ENCODE peak calls at places on chromosomes 7 and 10, in ten cellular contexts. O is epithelial cell of esophagus; N is stomach; J is SJSA1; L is CD4-positive, alpha-beta memory T cell; H is right lobe of liver; Z is prostate gland; I is mammary epithelial cell; C is HFF-Myc; R is IMR-90. P is an unnamed sample.

GRCh38 chr10:42769653-42770052 is 12.9 kb upstream of the BMS1 start:
- DNase-seq in O (peak), N (no peak), J (no peak), L (no peak), H (no peak), Z (no peak), I (no peak), C (no peak), R (no peak), P (peak)

GRCh38 chr7:19772858-19773337 is 519 bp downstream of the TMEM196 start:
- DNase-seq in O (peak), N (no peak), J (peak), L (no peak), H (no peak), Z (no peak), I (peak), C (no peak), R (peak), P (peak)

GRCh38 chr7:154767821-154768415 is 235.0 kb downstream of the PAXIP1 start:
- DNase-seq in O (no peak), N (no peak), J (no peak), L (no peak), H (no peak), Z (no peak), I (no peak), C (no peak), R (no peak), P (no peak)

GRCh38 chr7:74320645-74321178 is 31.5 kb downstream of the CLIP2 start:
- DNase-seq in O (no peak), N (no peak), J (no peak), L (no peak), H (no peak), Z (no peak), I (no peak), C (no peak), R (no peak), P (no peak)

GRCh38 chr7:157477550-157478212 is 140.9 kb downstream of the DNAJB6 start:
- DNase-seq in O (no peak), N (no peak), J (no peak), L (peak), H (no peak), Z (no peak), I (no peak), C (no peak), R (no peak), P (no peak)

GRCh38 chr7:67267914-67268313 is 271.3 kb downstream of the TYW1 start:
- DNase-seq in O (peak), N (no peak), J (no peak), L (no peak), H (no peak), Z (no peak), I (no peak), C (no peak), R (no peak), P (no peak)

GRCh38 chr7:115707236-115707635 is 323.3 kb downstream of the TFEC start:
- DNase-seq in O (peak), N (no peak), J (no peak), L (no peak), H (no peak), Z (no peak), I (peak), C (peak), R (peak), P (peak)

GRCh38 chr10:110007171-110007700 is 548 bp upstream of the ADD3 start:
- DNase-seq in O (peak), N (no peak), J (peak), L (no peak), H (peak), Z (no peak), I (no peak), C (no peak), R (peak), P (no peak)

GRCh38 chr7:7761340-7761973 is 43.0 kb upstream of the RPA3 start:
- DNase-seq in O (peak), N (no peak), J (peak), L (peak), H (no peak), Z (no peak), I (peak), C (peak), R (peak), P (peak)

DNA sequence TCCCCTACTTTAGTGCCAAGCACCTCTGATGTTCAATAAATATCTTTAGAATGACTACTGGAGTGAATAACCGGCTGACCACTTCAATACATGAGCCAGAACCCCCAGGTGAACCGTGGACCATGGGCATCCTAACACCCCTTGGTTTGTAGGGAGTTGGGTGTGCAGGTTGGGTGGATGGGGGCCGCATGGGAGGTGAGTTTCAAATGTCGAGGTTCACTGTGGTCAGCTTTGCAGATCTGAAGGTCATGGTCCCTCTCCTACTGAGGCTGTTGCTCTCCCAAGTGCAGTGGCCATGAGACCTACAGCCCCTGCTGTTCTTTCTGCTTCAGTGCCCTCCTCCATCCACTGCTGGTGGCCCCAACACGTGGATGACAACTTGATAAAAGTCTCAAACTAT is 178.0 kb upstream of the MKI67 start:
- DNase-seq in O (no peak), N (no peak), J (no peak), L (no peak), H (no peak), Z (no peak), I (no peak), C (no peak), R (no peak), P (no peak)
- H3K4me3 ChIP-seq in O (no peak), N (no peak), J (no peak), L (no peak), H (no peak), Z (no peak), I (no peak), C (no peak), R (no peak), P (no peak)

DNA sequence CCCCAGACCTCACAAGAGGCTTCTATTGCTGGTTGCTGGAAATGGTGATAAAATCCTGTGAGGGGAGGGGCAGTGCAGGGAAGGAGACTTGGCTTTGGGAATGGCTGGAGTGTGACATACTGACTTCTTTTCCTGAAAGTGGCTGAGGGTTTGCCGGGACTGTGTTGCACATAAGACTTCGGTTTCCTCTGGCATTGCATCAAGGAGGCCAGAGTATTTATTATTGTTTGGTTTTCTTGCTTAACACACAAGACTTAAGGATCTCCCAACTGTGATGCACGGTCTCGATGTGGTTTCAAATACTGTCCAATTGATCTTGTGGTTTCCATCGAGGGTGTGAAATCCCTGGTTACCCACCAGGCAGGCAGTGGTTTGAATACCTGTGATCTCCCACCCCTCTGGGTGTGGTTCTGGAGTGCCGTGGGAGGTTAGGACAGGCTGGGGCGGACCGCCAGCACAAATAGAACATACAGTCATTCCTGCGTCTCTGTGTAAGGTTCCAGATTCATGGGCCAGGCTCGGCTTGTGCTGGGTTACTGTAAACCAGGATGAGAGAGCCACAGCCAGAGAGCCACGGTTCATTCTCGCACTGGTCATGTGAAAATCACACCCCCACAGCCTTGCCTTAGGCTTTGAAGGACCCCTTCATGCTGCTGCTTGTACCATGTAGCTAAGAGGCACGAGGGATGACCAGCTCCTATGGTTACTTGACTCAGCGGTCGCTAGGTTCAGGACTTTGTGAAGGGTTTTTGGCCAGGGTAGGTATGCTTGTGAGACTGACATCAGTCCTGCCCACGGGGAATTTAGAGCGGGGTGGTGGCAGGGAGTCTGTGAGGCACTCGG is 39.2 kb downstream of the WBP1L start:
- DNase-seq in O (peak), N (peak), J (peak), L (no peak), H (peak), Z (peak), I (peak), C (no peak), R (peak), P (peak)
- H3K4me3 ChIP-seq in O (no peak), N (no peak), J (no peak), L (no peak), H (no peak), Z (peak), I (no peak), C (no peak), R (no peak), P (peak)

DNA sequence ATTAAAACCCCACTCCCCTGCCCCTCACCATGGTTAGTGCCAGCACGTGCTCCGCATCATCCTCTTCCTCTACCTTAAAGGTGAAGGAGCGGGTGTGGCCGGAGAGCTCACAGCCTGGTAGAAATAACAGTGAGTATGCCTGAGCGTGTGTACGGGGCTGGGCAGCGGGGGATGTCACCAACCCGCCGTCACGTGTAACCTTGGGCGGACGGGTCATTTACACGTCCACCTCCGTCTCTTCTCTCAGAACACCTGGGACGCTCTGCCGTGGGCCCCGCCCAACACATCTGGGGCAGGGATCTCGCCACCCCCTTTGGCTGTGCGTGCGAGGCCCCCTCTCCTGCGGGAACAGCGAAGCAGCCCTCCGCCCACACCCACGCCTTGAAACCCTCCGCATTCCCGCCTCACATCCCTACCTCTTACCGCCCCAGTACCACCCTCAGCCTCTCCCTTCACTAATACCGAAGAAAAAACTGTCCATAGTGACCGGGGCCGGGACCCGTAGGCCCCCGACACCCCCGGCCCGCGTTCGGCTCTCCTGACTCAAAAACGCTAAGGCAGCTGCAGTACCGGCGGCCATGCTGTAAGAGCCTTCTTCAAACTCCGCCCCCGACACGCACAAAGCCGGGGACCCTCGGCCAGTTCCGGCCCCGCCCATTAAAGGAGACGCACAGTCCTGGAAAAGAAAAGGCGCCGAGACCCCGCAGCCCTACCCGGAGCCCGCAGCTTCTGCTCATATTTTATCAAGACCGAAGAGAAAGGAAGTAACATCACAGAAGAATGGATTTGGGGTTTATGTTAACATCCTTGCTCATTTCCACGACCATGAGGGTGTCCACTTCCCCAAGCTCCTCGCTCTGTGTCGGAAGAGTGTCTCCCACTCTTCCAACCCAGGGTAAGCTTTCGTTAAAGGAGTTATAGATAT is at the start of gene NPM3:
- DNase-seq in O (peak), N (peak), J (peak), L (peak), H (peak), Z (peak), I (peak), C (peak), R (peak), P (peak)
- H3K4me3 ChIP-seq in O (peak), N (peak), J (peak), L (peak), H (peak), Z (peak), I (peak), C (peak), R (peak), P (peak)

GRCh38 chr10:6494934-6495592 is 85.0 kb downstream of the PRKCQ start:
- DNase-seq in O (no peak), N (no peak), J (no peak), L (peak), H (no peak), Z (no peak), I (no peak), C (no peak), R (no peak), P (no peak)
- H3K4me3 ChIP-seq in O (no peak), N (no peak), J (no peak), L (no peak), H (no peak), Z (no peak), I (no peak), C (no peak), R (no peak), P (no peak)

DNA sequence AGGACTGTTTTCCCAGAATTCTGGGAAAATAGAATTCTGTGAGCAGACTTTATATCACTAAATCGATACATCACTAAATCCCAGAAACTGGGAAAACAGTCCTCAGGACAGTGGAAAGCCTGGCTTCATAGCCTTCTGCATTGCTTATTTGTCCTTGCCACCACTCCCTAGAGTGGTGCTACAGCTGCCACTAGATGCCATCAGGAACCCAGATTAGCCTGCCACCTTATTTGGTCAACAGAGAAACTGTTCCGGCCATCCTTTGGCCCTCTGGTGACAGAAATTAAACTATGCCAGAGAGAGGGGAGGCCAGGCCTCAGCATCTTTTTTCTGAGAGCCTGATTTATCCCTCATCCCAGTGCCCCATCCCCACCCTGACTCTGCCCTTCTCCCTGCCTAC is 19.6 kb upstream of the NFKB2 start:
- DNase-seq in O (no peak), N (no peak), J (no peak), L (no peak), H (no peak), Z (no peak), I (no peak), C (no peak), R (no peak), P (no peak)
- H3K4me3 ChIP-seq in O (no peak), N (no peak), J (no peak), L (no peak), H (no peak), Z (no peak), I (no peak), C (no peak), R (no peak), P (no peak)

GRCh38 chr7:133110312-133110711 is 28.4 kb upstream of the CHCHD3 start:
- DNase-seq in O (no peak), N (no peak), J (no peak), L (no peak), H (no peak), Z (no peak), I (no peak), C (no peak), R (no peak), P (no peak)

GRCh38 chr7:133112335-133112734 is 30.4 kb upstream of the CHCHD3 start:
- DNase-seq in O (no peak), N (no peak), J (no peak), L (no peak), H (no peak), Z (no peak), I (no peak), C (no peak), R (no peak), P (no peak)

GRCh38 chr7:133115596-133115995 is 33.7 kb upstream of the CHCHD3 start:
- DNase-seq in O (no peak), N (no peak), J (no peak), L (no peak), H (no peak), Z (no peak), I (no peak), C (no peak), R (no peak), P (no peak)

GRCh38 chr7:133114519-133114918 is 32.6 kb upstream of the CHCHD3 start:
- DNase-seq in O (no peak), N (no peak), J (no peak), L (no peak), H (no peak), Z (no peak), I (no peak), C (no peak), R (no peak), P (peak)

GRCh38 chr7:133112976-133113375 is 31.1 kb upstream of the CHCHD3 start:
- DNase-seq in O (no peak), N (no peak), J (no peak), L (no peak), H (no peak), Z (no peak), I (no peak), C (no peak), R (no peak), P (no peak)
- H3K4me3 ChIP-seq in O (no peak), N (no peak), J (no peak), L (no peak), H (no peak), Z (no peak), I (no peak), C (no peak), R (no peak), P (no peak)

P was measured in cardiac fibroblast.